ENCODE peak calls at places on chromosomes 4 and X, in five cellular contexts. Y is fibroblast of lung, D is natural killer cell, O is mucosa of descending colon, L is neural progenitor cell. W is an unnamed sample.

GRCh38 chr4:14178421-14178820 is 550.9 kb upstream of the BOD1L1 start:
- DNase-seq in Y (peak; percentile 38), D (no peak), O (no peak), L (no peak), W (no peak)

GRCh38 chr4:7434766-7435150 is at the start of gene PSAPL1:
- DNase-seq in Y (peak; percentile 33), D (no peak), O (peak; percentile 30), L (peak; percentile 31), W (no peak)

GRCh38 chr4:104487105-104487504 is 7.6 kb downstream of the CXXC4 start:
- DNase-seq in Y (peak; percentile 12), D (no peak), O (peak; percentile 6), L (no peak), W (no peak)

GRCh38 chrX:136380010-136380769 is 79.4 kb downstream of the ADGRG4 start:
- DNase-seq in Y (no peak), D (no peak), O (no peak), L (no peak), W (no peak)

GRCh38 chr4:181777518-181777917 is 465.7 kb upstream of the TENM3 start:
- DNase-seq in Y (no peak), D (no peak), O (no peak), L (no peak), W (no peak)

GRCh38 chr4:168631241-168632151 is 134.6 kb downstream of the PALLD start:
- DNase-seq in Y (peak; percentile 82), D (no peak), O (peak; percentile 68), L (peak; percentile 94), W (peak; percentile 75)

GRCh38 chr4:89307446-89308160 is at the start of gene GPRIN3:
- DNase-seq in Y (peak; percentile 42), D (peak; percentile 69), O (peak; percentile 72), L (peak; percentile 75), W (peak; percentile 50)

GRCh38 chrX:110012818-110013484 is 10.0 kb downstream of the TMEM164 start:
- DNase-seq in Y (no peak), D (no peak), O (no peak), L (no peak), W (no peak)

GRCh38 chrX:130915302-130915701 is 12.3 kb upstream of the ENOX2 start:
- DNase-seq in Y (no peak), D (no peak), O (no peak), L (no peak), W (no peak)

GRCh38 chrX:22171287-22172060 is 101.2 kb upstream of the CBLL2 start:
- DNase-seq in Y (no peak), D (no peak), O (no peak), L (peak; percentile 3), W (no peak)

GRCh38 chrX:18748499-18748898 is 41.1 kb downstream of the PPEF1 start:
- DNase-seq in Y (no peak), D (no peak), O (no peak), L (no peak), W (no peak)

GRCh38 chr4:77437079-77437478 is 168.5 kb upstream of the CXCL13 start:
- DNase-seq in Y (no peak), D (no peak), O (no peak), L (no peak), W (no peak)

GRCh38 chrX:56766554-56767412 is 37.7 kb downstream of the NBDY start:
- DNase-seq in Y (peak; percentile 62), D (no peak), O (no peak), L (no peak), W (no peak)

GRCh38 chrX:2705036-2705435 is 13.9 kb downstream of the CD99 start:
- DNase-seq in Y (peak; percentile 54), D (no peak), O (peak; percentile 9), L (no peak), W (no peak)

GRCh38 chr4:8314691-8315255 is 45.2 kb downstream of the HTRA3 start:
- DNase-seq in Y (no peak), D (no peak), O (no peak), L (no peak), W (no peak)

GRCh38 chr4:40316782-40317635 is 18.1 kb upstream of the CHRNA9 start:
- DNase-seq in Y (peak; percentile 93), D (peak; percentile 32), O (peak; percentile 61), L (peak; percentile 76), W (peak; percentile 57)

GRCh38 chr4:137738377-137738990 is 206.2 kb upstream of the PCDH18 start:
- DNase-seq in Y (no peak), D (no peak), O (no peak), L (no peak), W (no peak)

GRCh38 chr4:94757192-94758140 is at the start of gene BMPR1B:
- DNase-seq in Y (peak; percentile 77), D (no peak), O (peak; percentile 9), L (peak; percentile 75), W (peak; percentile 39)

GRCh38 chr4:83115000-83115399 is 471 bp upstream of the PLAC8 start:
- DNase-seq in Y (peak; percentile 73), D (no peak), O (no peak), L (no peak), W (no peak)

GRCh38 chrX:17679820-17680219 is 57.5 kb upstream of the SCML1 start:
- DNase-seq in Y (no peak), D (no peak), O (peak; percentile 52), L (no peak), W (no peak)

GRCh38 chr4:168440442-168441264 is 39.6 kb downstream of the DDX60L start:
- DNase-seq in Y (peak; percentile 80), D (no peak), O (no peak), L (no peak), W (no peak)

GRCh38 chr4:176927664-176928063 is 134.9 kb upstream of the VEGFC start:
- DNase-seq in Y (peak; percentile 76), D (no peak), O (no peak), L (no peak), W (no peak)

GRCh38 chrX:116272328-116272727 is 101.8 kb downstream of the AGTR2 start:
- DNase-seq in Y (peak; percentile 96), D (no peak), O (peak; percentile 6), L (no peak), W (no peak)

GRCh38 chr4:23889814-23890269 is at the start of gene PPARGC1A:
- DNase-seq in Y (peak; percentile 61), D (no peak), O (peak; percentile 86), L (peak; percentile 83), W (peak; percentile 10)

GRCh38 chr4:78545275-78546246 is 6.0 kb upstream of the ANXA3 start:
- DNase-seq in Y (peak; percentile 66), D (no peak), O (no peak), L (no peak), W (no peak)

GRCh38 chr4:82765134-82765533 is 33.5 kb downstream of the SCD5 start:
- DNase-seq in Y (no peak), D (no peak), O (no peak), L (no peak), W (no peak)

DNA sequence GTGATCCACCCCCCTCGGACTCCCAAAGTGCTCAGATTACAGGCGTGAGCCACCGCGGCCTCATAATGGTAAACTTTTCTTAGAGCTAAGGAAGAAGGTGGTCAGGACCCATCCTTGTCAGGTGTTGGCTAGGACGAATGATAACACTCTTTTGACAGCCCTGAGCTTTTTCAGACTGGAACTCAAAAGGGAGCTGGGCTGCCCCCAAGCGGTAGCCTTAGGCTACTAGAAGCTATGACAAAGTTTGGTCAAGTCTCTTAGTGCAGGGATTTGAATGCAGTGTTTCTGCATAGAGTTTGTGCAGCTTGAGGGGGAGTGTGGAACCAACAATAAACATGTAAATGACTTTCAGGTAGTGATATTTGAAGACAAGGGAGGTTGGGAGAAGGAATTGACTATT is 11.8 kb upstream of the HSD17B10 start:
- DNase-seq in Y (peak; percentile 15), D (no peak), O (peak; percentile 67), L (peak; percentile 60), W (no peak)
- TF ChIP-seq CTCF in Y (peak; percentile 59), D (peak; percentile 32), O (peak; percentile 18), L (peak; percentile 63), W (peak; percentile 56)

DNA sequence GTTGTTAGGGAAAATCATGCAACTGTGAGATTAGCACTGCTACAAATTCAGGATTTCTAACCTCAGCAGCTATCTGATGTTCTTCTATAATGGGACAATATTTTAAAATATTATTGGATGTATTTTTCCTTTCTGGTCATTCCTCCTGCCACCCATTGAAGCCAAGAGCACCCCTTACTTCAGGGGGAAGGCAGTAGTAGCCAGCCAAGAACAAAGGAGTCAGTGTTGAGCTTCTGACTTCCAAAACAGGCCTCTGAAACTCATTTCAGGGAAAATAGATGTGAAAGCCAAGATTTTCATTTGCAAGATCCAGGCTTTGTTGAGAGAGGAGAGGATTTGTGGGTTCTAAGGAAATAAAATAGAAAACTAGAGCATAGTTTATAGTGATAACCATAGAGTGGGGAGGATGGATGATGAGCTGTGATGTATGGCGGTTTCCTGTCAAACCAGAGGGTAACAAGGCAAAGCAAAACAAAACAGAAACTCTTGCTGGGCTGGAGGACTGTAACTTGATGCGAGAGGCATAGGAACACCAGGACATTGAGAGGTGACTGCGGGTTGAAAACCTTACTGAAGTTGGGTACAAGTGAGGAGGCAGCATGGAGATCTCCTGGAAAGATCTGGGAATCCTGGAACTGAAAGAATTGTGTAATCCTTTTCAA is 173.7 kb upstream of the LEF1 start:
- DNase-seq in Y (no peak), D (no peak), O (no peak), L (no peak), W (no peak)
- TF ChIP-seq CTCF in Y (no peak), D (no peak), O (no peak), L (no peak), W (no peak)

DNA sequence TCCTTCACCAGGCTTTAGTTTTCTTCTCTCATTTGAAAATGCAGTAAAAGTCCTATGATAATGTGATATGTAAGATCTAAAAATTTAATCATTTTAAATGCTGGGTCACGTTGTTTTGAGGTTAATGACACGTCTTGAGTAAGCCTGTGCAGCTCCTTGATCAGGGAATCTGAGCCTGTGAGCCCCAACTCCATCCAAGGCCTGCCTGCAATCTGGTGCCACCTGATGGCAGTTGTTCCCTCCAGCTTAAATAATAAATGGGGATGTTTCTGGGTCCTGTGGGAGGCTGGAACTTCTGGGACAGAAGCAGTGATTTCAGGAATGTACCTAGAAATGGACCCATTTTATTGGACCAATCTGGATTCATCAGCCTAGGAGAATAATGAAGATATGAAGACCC is 455.4 kb upstream of the ADGRL3 start:
- DNase-seq in Y (peak; percentile 10), D (no peak), O (no peak), L (peak; percentile 29), W (no peak)
- TF ChIP-seq CTCF in Y (peak; percentile 5), D (no peak), O (no peak), L (peak; percentile 34), W (no peak)

GRCh38 chr4:25212822-25213221 is 21.0 kb upstream of the PI4K2B start:
- DNase-seq in Y (no peak), D (no peak), O (no peak), L (no peak), W (no peak)
- TF ChIP-seq CTCF in Y (no peak), D (no peak), O (no peak), L (no peak), W (no peak)

GRCh38 chrX:100447563-100448397 is 37.7 kb upstream of the PCDH19 start:
- DNase-seq in Y (peak; percentile 3), D (no peak), O (peak; percentile 38), L (peak; percentile 63), W (peak; percentile 30)
- TF ChIP-seq CTCF in Y (peak; percentile 60), D (peak; percentile 42), O (peak; percentile 62), L (peak; percentile 79), W (peak; percentile 87)

GRCh38 chr4:122300776-122301175 is 78.0 kb upstream of the ADAD1 start:
- DNase-seq in Y (no peak), D (no peak), O (no peak), L (no peak), W (no peak)
- TF ChIP-seq CTCF in Y (no peak), D (no peak), O (no peak), L (peak; percentile 23), W (peak; percentile 38)